ENCODE peak calls at places on chromosome 2, in five cellular contexts. One of them, this sample, is unnamed.

GRCh38 chr2:147572622-147573021 is 272.2 kb upstream of the ACVR2A start:
- DNase-seq in Panc1: no peak
- DNase-seq in NCI-H446: no peak
- DNase-seq in RWPE1: peak
- DNase-seq in HS-27A: no peak
- DNase-seq in this sample: no peak

GRCh38 chr2:150883521-150883895 is 378.2 kb downstream of the RBM43 start:
- DNase-seq in NCI-H446: no peak
- DNase-seq in RWPE1: no peak
- DNase-seq in HS-27A: no peak
- DNase-seq in Panc1: no peak
- DNase-seq in this sample: no peak

GRCh38 chr2:142892715-142893114 is 15.3 kb downstream of the KYNU start:
- DNase-seq in RWPE1: no peak
- DNase-seq in HS-27A: no peak
- DNase-seq in Panc1: no peak
- DNase-seq in NCI-H446: no peak
- DNase-seq in this sample: no peak

GRCh38 chr2:43083710-43084698 is 142.4 kb downstream of the ZFP36L2 start:
- DNase-seq in Panc1: no peak
- DNase-seq in RWPE1: peak
- DNase-seq in NCI-H446: no peak
- DNase-seq in HS-27A: no peak
- DNase-seq in this sample: no peak

GRCh38 chr2:235047171-235048160 is 95.6 kb downstream of the SH3BP4 start:
- DNase-seq in HS-27A: no peak
- DNase-seq in RWPE1: no peak
- DNase-seq in NCI-H446: no peak
- DNase-seq in Panc1: no peak
- DNase-seq in this sample: no peak

GRCh38 chr2:162113771-162114168 is 38.3 kb downstream of the GCG start:
- DNase-seq in NCI-H446: no peak
- DNase-seq in RWPE1: peak
- DNase-seq in Panc1: no peak
- DNase-seq in HS-27A: no peak
- DNase-seq in this sample: no peak

GRCh38 chr2:8740136-8740535 is 58.3 kb downstream of the ID2 start:
- DNase-seq in RWPE1: no peak
- DNase-seq in HS-27A: no peak
- DNase-seq in Panc1: no peak
- DNase-seq in NCI-H446: no peak
- DNase-seq in this sample: no peak

GRCh38 chr2:15298769-15299168 is 262.4 kb downstream of the NBAS start:
- DNase-seq in Panc1: no peak
- DNase-seq in HS-27A: no peak
- DNase-seq in NCI-H446: no peak
- DNase-seq in RWPE1: peak
- DNase-seq in this sample: no peak

GRCh38 chr2:230668184-230668938 is 44.3 kb upstream of the CAB39 start:
- DNase-seq in RWPE1: peak
- DNase-seq in Panc1: no peak
- DNase-seq in HS-27A: no peak
- DNase-seq in NCI-H446: no peak
- DNase-seq in this sample: no peak

GRCh38 chr2:223956267-223956666 is 996 bp upstream of the MRPL44 start:
- DNase-seq in Panc1: no peak
- DNase-seq in NCI-H446: no peak
- DNase-seq in HS-27A: no peak
- DNase-seq in RWPE1: peak
- DNase-seq in this sample: no peak

GRCh38 chr2:146246734-146247523 is 1597.9 kb upstream of the ACVR2A start:
- DNase-seq in Panc1: no peak
- DNase-seq in NCI-H446: no peak
- DNase-seq in RWPE1: no peak
- DNase-seq in HS-27A: no peak
- DNase-seq in this sample: no peak

GRCh38 chr2:105215586-105216192 is 25.9 kb upstream of the GPR45 start:
- DNase-seq in HS-27A: no peak
- DNase-seq in Panc1: no peak
- DNase-seq in RWPE1: no peak
- DNase-seq in NCI-H446: no peak
- DNase-seq in this sample: no peak

This sample was measured in NCI-H1694 treated with DMSO at 0.1 percent for 48 hours.